ENCODE peak calls at places on chromosomes 1 and 21, in eight cellular contexts. One of them, this sample, is unnamed.

GRCh38 chr1:14259191-14259757 is 339.2 kb upstream of the KAZN start:
- DNase-seq in heart right ventricle: peak
- DNase-seq in cardiac muscle cell: no peak
- DNase-seq in PC-3: no peak
- DNase-seq in fibroblast of pulmonary artery: no peak
- DNase-seq in IMR-90: no peak
- DNase-seq in AG10803: peak
- DNase-seq in lower leg skin: peak
- DNase-seq in this sample: peak

GRCh38 chr1:234589854-234590620 is 19.9 kb downstream of the IRF2BP2 start:
- DNase-seq in lower leg skin: no peak
- DNase-seq in cardiac muscle cell: no peak
- DNase-seq in PC-3: no peak
- DNase-seq in IMR-90: no peak
- DNase-seq in fibroblast of pulmonary artery: no peak
- DNase-seq in heart right ventricle: no peak
- DNase-seq in AG10803: peak
- DNase-seq in this sample: peak

GRCh38 chr1:68516066-68516465 is 19.2 kb upstream of the DEPDC1 start:
- DNase-seq in IMR-90: no peak
- DNase-seq in cardiac muscle cell: no peak
- DNase-seq in fibroblast of pulmonary artery: peak
- DNase-seq in PC-3: peak
- DNase-seq in AG10803: no peak
- DNase-seq in heart right ventricle: no peak
- DNase-seq in lower leg skin: no peak
- DNase-seq in this sample: peak

GRCh38 chr1:185857447-185857846 is 123.3 kb downstream of the HMCN1 start:
- DNase-seq in lower leg skin: no peak
- DNase-seq in PC-3: peak
- DNase-seq in AG10803: no peak
- DNase-seq in heart right ventricle: no peak
- DNase-seq in IMR-90: peak
- DNase-seq in fibroblast of pulmonary artery: no peak
- DNase-seq in cardiac muscle cell: no peak
- DNase-seq in this sample: no peak

GRCh38 chr1:84973493-84974334 is 23.2 kb downstream of the MCOLN2 start:
- DNase-seq in IMR-90: no peak
- DNase-seq in fibroblast of pulmonary artery: peak
- DNase-seq in heart right ventricle: no peak
- DNase-seq in AG10803: peak
- DNase-seq in PC-3: no peak
- DNase-seq in lower leg skin: no peak
- DNase-seq in cardiac muscle cell: no peak
- DNase-seq in this sample: peak

GRCh38 chr1:29975036-29975694 is 738.8 kb downstream of the PTPRU start:
- DNase-seq in fibroblast of pulmonary artery: peak
- DNase-seq in lower leg skin: no peak
- DNase-seq in cardiac muscle cell: peak
- DNase-seq in AG10803: peak
- DNase-seq in PC-3: peak
- DNase-seq in heart right ventricle: no peak
- DNase-seq in IMR-90: peak
- DNase-seq in this sample: peak

GRCh38 chr1:7373251-7373650 is 397.8 kb upstream of the VAMP3 start:
- DNase-seq in PC-3: no peak
- DNase-seq in fibroblast of pulmonary artery: no peak
- DNase-seq in IMR-90: no peak
- DNase-seq in AG10803: no peak
- DNase-seq in heart right ventricle: no peak
- DNase-seq in cardiac muscle cell: no peak
- DNase-seq in lower leg skin: no peak
- DNase-seq in this sample: no peak

GRCh38 chr1:245986404-245987221 is 520.5 kb downstream of the SMYD3 start:
- DNase-seq in cardiac muscle cell: no peak
- DNase-seq in IMR-90: peak
- DNase-seq in heart right ventricle: no peak
- DNase-seq in lower leg skin: no peak
- DNase-seq in AG10803: peak
- DNase-seq in fibroblast of pulmonary artery: peak
- DNase-seq in PC-3: peak
- DNase-seq in this sample: peak

GRCh38 chr1:153246825-153247224 is 12.7 kb upstream of the LORICRIN start:
- DNase-seq in fibroblast of pulmonary artery: no peak
- DNase-seq in AG10803: no peak
- DNase-seq in PC-3: no peak
- DNase-seq in cardiac muscle cell: no peak
- DNase-seq in IMR-90: no peak
- DNase-seq in lower leg skin: no peak
- DNase-seq in heart right ventricle: no peak
- DNase-seq in this sample: no peak

GRCh38 chr1:186792870-186793581 is 35.7 kb upstream of the PLA2G4A start:
- DNase-seq in IMR-90: peak
- DNase-seq in lower leg skin: no peak
- DNase-seq in heart right ventricle: no peak
- DNase-seq in AG10803: no peak
- DNase-seq in PC-3: peak
- DNase-seq in fibroblast of pulmonary artery: peak
- DNase-seq in cardiac muscle cell: no peak
- DNase-seq in this sample: no peak

GRCh38 chr1:15943515-15944307 is 32.2 kb downstream of the ZBTB17 start:
- DNase-seq in heart right ventricle: no peak
- DNase-seq in cardiac muscle cell: no peak
- DNase-seq in PC-3: no peak
- DNase-seq in fibroblast of pulmonary artery: no peak
- DNase-seq in lower leg skin: no peak
- DNase-seq in IMR-90: no peak
- DNase-seq in AG10803: no peak
- DNase-seq in this sample: no peak

DNA sequence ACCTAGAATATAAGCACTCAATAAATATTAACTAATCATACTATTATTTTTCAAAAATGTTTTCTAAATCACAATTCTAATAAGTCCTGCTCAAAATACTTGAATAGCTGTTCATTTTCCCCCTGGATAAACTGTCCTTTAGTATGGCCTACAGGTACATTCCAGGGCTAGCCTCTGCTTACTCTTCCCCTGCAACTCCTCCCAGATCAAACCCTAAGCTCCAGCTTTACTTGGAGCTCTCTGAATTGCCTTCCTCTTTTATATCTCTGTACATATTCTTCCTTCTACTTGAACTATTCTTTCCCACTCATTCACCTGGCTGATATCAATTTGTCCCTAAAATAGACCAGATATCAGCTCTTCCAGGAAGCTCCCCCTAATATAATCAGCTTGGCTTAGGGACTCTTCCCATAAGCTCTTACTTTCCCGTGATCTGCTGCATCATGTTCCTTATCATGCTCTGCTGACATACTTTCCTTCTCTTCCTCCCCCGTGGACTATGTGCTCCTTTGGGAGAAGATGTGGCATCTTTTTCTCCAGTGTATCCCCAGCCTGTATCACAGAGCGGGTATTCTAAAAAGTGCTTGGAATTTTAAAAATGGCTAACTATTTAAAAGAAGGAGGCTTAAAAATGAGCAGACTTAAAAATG is 43.1 kb upstream of the PIGC start:
- DNase-seq in cardiac muscle cell: no peak
- DNase-seq in lower leg skin: no peak
- DNase-seq in PC-3: no peak
- DNase-seq in AG10803: no peak
- DNase-seq in fibroblast of pulmonary artery: no peak
- DNase-seq in heart right ventricle: no peak
- DNase-seq in IMR-90: no peak
- DNase-seq in this sample: no peak
- H3K4me3 ChIP-seq in cardiac muscle cell: no peak
- H3K4me3 ChIP-seq in lower leg skin: no peak
- H3K4me3 ChIP-seq in PC-3: no peak
- H3K4me3 ChIP-seq in AG10803: no peak
- H3K4me3 ChIP-seq in fibroblast of pulmonary artery: no peak
- H3K4me3 ChIP-seq in heart right ventricle: no peak
- H3K4me3 ChIP-seq in IMR-90: no peak
- H3K4me3 ChIP-seq in this sample: no peak

GRCh38 chr21:17903029-17903806 is 84.1 kb upstream of the C21orf91 start:
- DNase-seq in lower leg skin: no peak
- DNase-seq in fibroblast of pulmonary artery: peak
- DNase-seq in PC-3: peak
- DNase-seq in heart right ventricle: no peak
- DNase-seq in AG10803: peak
- DNase-seq in IMR-90: peak
- DNase-seq in cardiac muscle cell: peak
- DNase-seq in this sample: peak
- TF ChIP-seq CTCF in lower leg skin: no peak
- TF ChIP-seq CTCF in fibroblast of pulmonary artery: no peak
- TF ChIP-seq CTCF in PC-3: peak
- TF ChIP-seq CTCF in heart right ventricle: peak
- TF ChIP-seq CTCF in AG10803: peak
- TF ChIP-seq CTCF in IMR-90: peak
- TF ChIP-seq CTCF in cardiac muscle cell: no peak
- TF ChIP-seq CTCF in this sample: no peak

DNA sequence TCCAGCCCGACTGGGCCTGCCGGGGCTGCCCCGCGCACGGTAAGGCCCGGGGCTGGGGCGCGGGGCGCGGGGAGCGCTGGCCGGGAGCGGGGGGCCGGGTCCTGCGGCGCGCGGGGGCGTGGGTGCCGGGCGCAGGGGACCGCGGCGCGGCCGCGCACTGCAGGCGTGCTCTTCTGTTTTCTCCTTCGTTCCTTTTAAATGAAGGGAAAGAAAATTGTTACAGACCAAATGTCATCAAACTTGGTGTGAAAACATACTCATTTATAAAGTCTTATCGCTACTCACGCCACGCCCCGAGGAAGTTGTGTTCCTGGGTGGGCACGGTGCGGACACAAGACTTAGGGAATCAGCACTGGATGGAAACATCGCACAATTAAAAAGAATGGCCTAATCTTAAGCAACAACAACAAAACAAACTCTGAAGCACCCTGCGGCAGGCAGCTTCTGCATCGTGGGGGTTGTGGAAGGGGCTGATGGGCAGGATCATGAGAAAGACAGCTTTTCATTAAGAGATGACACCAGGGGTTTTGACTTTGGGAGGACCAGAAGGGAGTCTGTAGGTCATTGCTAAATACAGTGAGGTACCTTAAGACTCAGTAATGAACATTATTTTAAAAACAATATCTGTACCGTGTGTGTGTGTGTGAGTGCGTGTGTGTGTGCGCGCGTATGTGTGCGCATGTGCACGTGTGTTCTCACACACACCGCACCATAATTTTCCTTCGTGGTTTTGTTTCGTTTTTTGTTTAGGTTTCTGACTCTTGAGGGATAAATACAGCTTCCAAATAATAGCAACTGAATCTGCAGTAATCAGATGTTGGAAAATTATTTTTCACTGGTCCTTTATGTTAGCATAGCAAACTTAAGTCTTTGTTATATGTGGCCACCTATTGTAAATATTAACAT is 542 bp downstream of the B3GALT5 start:
- DNase-seq in IMR-90: no peak
- DNase-seq in AG10803: peak
- DNase-seq in PC-3: no peak
- DNase-seq in lower leg skin: no peak
- DNase-seq in heart right ventricle: no peak
- DNase-seq in cardiac muscle cell: no peak
- DNase-seq in fibroblast of pulmonary artery: no peak
- DNase-seq in this sample: no peak
- H3K4me3 ChIP-seq in IMR-90: no peak
- H3K4me3 ChIP-seq in AG10803: peak
- H3K4me3 ChIP-seq in PC-3: peak
- H3K4me3 ChIP-seq in lower leg skin: no peak
- H3K4me3 ChIP-seq in heart right ventricle: peak
- H3K4me3 ChIP-seq in cardiac muscle cell: peak
- H3K4me3 ChIP-seq in fibroblast of pulmonary artery: no peak
- H3K4me3 ChIP-seq in this sample: no peak

GRCh38 chr1:156001682-156002171 is 19.0 kb downstream of the SSR2 start:
- DNase-seq in IMR-90: no peak
- DNase-seq in lower leg skin: no peak
- DNase-seq in PC-3: no peak
- DNase-seq in heart right ventricle: no peak
- DNase-seq in fibroblast of pulmonary artery: no peak
- DNase-seq in AG10803: peak
- DNase-seq in cardiac muscle cell: no peak
- DNase-seq in this sample: no peak
- TF ChIP-seq CTCF in IMR-90: no peak
- TF ChIP-seq CTCF in lower leg skin: no peak
- TF ChIP-seq CTCF in PC-3: no peak
- TF ChIP-seq CTCF in heart right ventricle: no peak
- TF ChIP-seq CTCF in fibroblast of pulmonary artery: no peak
- TF ChIP-seq CTCF in AG10803: no peak
- TF ChIP-seq CTCF in cardiac muscle cell: no peak
- TF ChIP-seq CTCF in this sample: no peak

GRCh38 chr1:12640237-12640957 is 3.5 kb upstream of the AADACL4 start:
- DNase-seq in cardiac muscle cell: no peak
- DNase-seq in heart right ventricle: no peak
- DNase-seq in fibroblast of pulmonary artery: no peak
- DNase-seq in AG10803: no peak
- DNase-seq in IMR-90: no peak
- DNase-seq in lower leg skin: no peak
- DNase-seq in PC-3: no peak
- DNase-seq in this sample: no peak
- H3K4me3 ChIP-seq in cardiac muscle cell: no peak
- H3K4me3 ChIP-seq in heart right ventricle: no peak
- H3K4me3 ChIP-seq in fibroblast of pulmonary artery: no peak
- H3K4me3 ChIP-seq in AG10803: no peak
- H3K4me3 ChIP-seq in IMR-90: no peak
- H3K4me3 ChIP-seq in lower leg skin: no peak
- H3K4me3 ChIP-seq in PC-3: no peak
- H3K4me3 ChIP-seq in this sample: no peak